ENCODE peak calls at places on chromosomes 3 and 15, in four cellular contexts. I, M, T and A are unnamed samples.

GRCh38 chr3:172856766-172857742 is 106.5 kb downstream of the ECT2 start:
- DNase-seq in I (peak; percentile 45), M (peak; percentile 81), T (no peak), A (no peak)

GRCh38 chr3:134082582-134082981 is 52.9 kb upstream of the SLCO2A1 start:
- DNase-seq in M (no peak), I (no peak), T (no peak), A (no peak)

GRCh38 chr3:84547971-84548970 is 410.5 kb upstream of the CADM2 start:
- DNase-seq in T (no peak), I (no peak), M (peak; percentile 9), A (no peak)

GRCh38 chr3:42509111-42509510 is 6.7 kb downstream of the VIPR1 start:
- DNase-seq in T (no peak), M (no peak), I (no peak), A (no peak)

GRCh38 chr3:29758108-29759020 is 477.5 kb downstream of the RBMS3 start:
- DNase-seq in I (no peak), T (no peak), M (peak; percentile 95), A (peak; percentile 32)

GRCh38 chr3:135514064-135514455 is 451.5 kb upstream of the PPP2R3A start:
- DNase-seq in T (no peak), I (no peak), M (no peak), A (no peak)

GRCh38 chr3:138355071-138355470 is 6.7 kb downstream of the MRAS start:
- DNase-seq in M (no peak), I (no peak), T (no peak), A (no peak)

GRCh38 chr15:52808441-52808840 is 18.3 kb upstream of the ONECUT1 start:
- DNase-seq in I (no peak), T (no peak), M (no peak), A (no peak)

GRCh38 chr3:36959821-36960220 is 15.0 kb upstream of the TRANK1 start:
- DNase-seq in T (no peak), M (no peak), I (no peak), A (no peak)

GRCh38 chr15:45457641-45458539 is 64.7 kb downstream of the SLC30A4 start:
- DNase-seq in I (peak; percentile 72), T (peak; percentile 32), M (peak; percentile 84), A (peak; percentile 68)